ENCODE peak calls at places on chromosomes 3 and 15, in six cellular contexts. L, B, Q, T, F and O are unnamed samples.

GRCh38 chr3:119893769-119894168 is 111.9 kb downstream of the NR1I2 start:
- DNase-seq in B (no peak), Q (no peak), L (no peak), F (no peak), T (no peak), O (no peak)

GRCh38 chr3:125129512-125129962 is 73.7 kb upstream of the HEG1 start:
- DNase-seq in T (peak), L (peak), B (peak), F (peak), Q (peak), O (peak)

GRCh38 chr15:99074446-99074845 is 30.4 kb upstream of the SYNM start:
- DNase-seq in L (no peak), B (no peak), Q (no peak), T (no peak), F (no peak), O (no peak)

GRCh38 chr3:177830411-177830849 is 633.1 kb upstream of the TBL1XR1 start:
- DNase-seq in F (peak), L (no peak), Q (peak), T (peak), B (no peak), O (peak)

GRCh38 chr15:37015025-37015424 is 85.3 kb downstream of the MEIS2 start:
- DNase-seq in B (no peak), F (no peak), Q (no peak), T (no peak), L (no peak), O (peak)

GRCh38 chr3:13563911-13564310 is 15.0 kb downstream of the FBLN2 start:
- DNase-seq in L (no peak), F (no peak), T (no peak), B (no peak), Q (no peak), O (no peak)

GRCh38 chr3:101676765-101677435 is at the start of gene ZBTB11:
- DNase-seq in Q (no peak), T (no peak), L (no peak), B (peak), F (peak), O (peak)

GRCh38 chr15:67064607-67065530 is 533 bp upstream of the SMAD3 start:
- DNase-seq in F (no peak), B (no peak), Q (no peak), L (no peak), T (no peak), O (no peak)

GRCh38 chr15:74889882-74890768 is at the start of gene MPI:
- DNase-seq in F (peak), T (peak), B (peak), L (peak), Q (peak), O (peak)

GRCh38 chr15:69499521-69500201 is 47.0 kb downstream of the RPLP1 start:
- DNase-seq in L (no peak), Q (no peak), B (no peak), F (no peak), T (no peak), O (no peak)

GRCh38 chr15:89413877-89414276 is 79.3 kb upstream of the POLG start:
- DNase-seq in Q (no peak), B (no peak), F (no peak), T (no peak), L (no peak), O (no peak)

GRCh38 chr3:50226888-50227389 is 9.1 kb upstream of the GNAI2 start:
- DNase-seq in T (no peak), L (peak), B (no peak), Q (no peak), F (peak), O (peak)

GRCh38 chr15:78550194-78550593 is 9.9 kb downstream of the PSMA4 start:
- DNase-seq in B (no peak), L (no peak), F (no peak), T (no peak), Q (no peak), O (no peak)

GRCh38 chr15:39869858-39870515 is 50.1 kb downstream of the GPR176 start:
- DNase-seq in Q (no peak), B (no peak), L (no peak), F (no peak), T (no peak), O (no peak)

GRCh38 chr3:71573181-71573580 is 10.3 kb downstream of the FOXP1 start:
- DNase-seq in T (no peak), L (no peak), B (no peak), Q (no peak), F (no peak), O (no peak)

GRCh38 chr3:148957586-148957985 is 33.8 kb upstream of the GYG1 start:
- DNase-seq in B (no peak), Q (peak), F (peak), T (no peak), L (peak), O (no peak)

GRCh38 chr3:42875325-42876151 is at the start of gene CYP8B1:
- DNase-seq in Q (no peak), L (no peak), B (no peak), F (no peak), T (no peak), O (no peak)

GRCh38 chr15:85354432-85354831 is 26.0 kb upstream of the AKAP13 start:
- DNase-seq in T (no peak), B (peak), Q (no peak), L (no peak), F (peak), O (peak)

GRCh38 chr3:78785004-78785403 is 982.8 kb downstream of the ROBO1 start:
- DNase-seq in B (no peak), Q (no peak), T (peak), F (peak), L (no peak), O (no peak)

GRCh38 chr15:86316699-86317378 is 237.2 kb downstream of the AGBL1 start:
- DNase-seq in F (peak), T (no peak), B (no peak), L (no peak), Q (no peak), O (no peak)

GRCh38 chr3:183295211-183295610 is 42.2 kb downstream of the B3GNT5 start:
- DNase-seq in B (no peak), F (peak), L (peak), T (no peak), Q (no peak), O (peak)

GRCh38 chr3:8579101-8579500 is 65.5 kb downstream of the SSUH2 start:
- DNase-seq in T (no peak), B (no peak), F (peak), L (peak), Q (no peak), O (no peak)

GRCh38 chr3:62167566-62168262 is 205.6 kb downstream of the FEZF2 start:
- DNase-seq in F (peak), T (no peak), B (no peak), Q (no peak), L (no peak), O (no peak)

GRCh38 chr15:49247556-49248102 is 77.6 kb downstream of the GALK2 start:
- DNase-seq in L (no peak), Q (no peak), T (no peak), F (no peak), B (no peak), O (peak)

GRCh38 chr15:74889390-74889881 is 406 bp upstream of the MPI start:
- DNase-seq in B (peak), L (peak), T (no peak), F (peak), Q (peak), O (peak)

GRCh38 chr3:156826896-156827882 is 1.0 kb downstream of the LEKR1 start:
- DNase-seq in F (no peak), T (no peak), B (no peak), Q (peak), L (no peak), O (no peak)

GRCh38 chr15:80599359-80599758 is 95.8 kb upstream of the ABHD17C start:
- DNase-seq in T (no peak), F (peak), B (no peak), L (no peak), Q (no peak), O (no peak)

GRCh38 chr3:158127250-158128219 is 17.6 kb downstream of the RSRC1 start:
- DNase-seq in F (peak), L (peak), B (no peak), T (no peak), Q (no peak), O (no peak)

GRCh38 chr3:71646971-71647370 is 63.4 kb upstream of the FOXP1 start:
- DNase-seq in F (no peak), B (no peak), Q (no peak), T (no peak), L (no peak), O (no peak)

GRCh38 chr3:141047168-141047567 is 4.0 kb upstream of the SPSB4 start:
- DNase-seq in B (no peak), Q (no peak), T (no peak), F (no peak), L (no peak), O (no peak)

GRCh38 chr3:125194849-125195601 is 17.5 kb downstream of the SLC12A8 start:
- DNase-seq in T (no peak), B (no peak), Q (no peak), L (no peak), F (peak), O (peak)

GRCh38 chr3:131402391-131403039 is 20.9 kb downstream of the NUDT16 start:
- DNase-seq in Q (no peak), T (no peak), B (no peak), F (peak), L (peak), O (peak)

GRCh38 chr3:175346573-175347356 is 487.6 kb downstream of the NAALADL2 start:
- DNase-seq in L (no peak), B (peak), T (peak), Q (peak), F (peak), O (peak)

GRCh38 chr3:101643009-101643844 is 33.7 kb downstream of the ZBTB11 start:
- DNase-seq in T (no peak), L (no peak), F (no peak), B (no peak), Q (no peak), O (no peak)

GRCh38 chr3:124519844-124520243 is 210.4 kb upstream of the UMPS start:
- DNase-seq in Q (no peak), T (no peak), F (no peak), L (no peak), B (no peak), O (no peak)

GRCh38 chr3:100006570-100007271 is 107.6 kb downstream of the FILIP1L start:
- DNase-seq in T (no peak), Q (no peak), F (no peak), B (no peak), L (no peak), O (peak)

GRCh38 chr3:131551761-131552160 is 49.0 kb upstream of the MRPL3 start:
- DNase-seq in Q (no peak), F (no peak), B (no peak), T (no peak), L (no peak), O (no peak)